ENCODE peak calls at places on chromosomes 3 and 15, in eight cellular contexts. E is fibroblast of the aortic adventitia, Y is IMR-90, P is heart right ventricle, M is tibial artery, S is cardiac fibroblast, D is ovary, B is dorsolateral prefrontal cortex. A is an unnamed sample.

GRCh38 chr15:30922469-30923311 is 19.0 kb downstream of the FAN1 start:
- DNase-seq in E (peak), Y (peak), P (no peak), M (no peak), S (peak), D (no peak), B (peak), A (peak)

GRCh38 chr15:63038926-63039673 is 3.4 kb upstream of the TPM1 start:
- DNase-seq in E (peak), Y (peak), P (no peak), M (no peak), S (peak), D (no peak), B (no peak), A (peak)

GRCh38 chr3:134447371-134447770 is 38.4 kb downstream of the ANAPC13 start:
- DNase-seq in E (no peak), Y (no peak), P (no peak), M (no peak), S (no peak), D (no peak), B (no peak), A (no peak)

GRCh38 chr3:163785693-163786092 is 1292.6 kb downstream of the SI start:
- DNase-seq in E (no peak), Y (no peak), P (no peak), M (no peak), S (no peak), D (no peak), B (no peak), A (peak)

GRCh38 chr3:62068337-62068736 is 305.0 kb downstream of the FEZF2 start:
- DNase-seq in E (no peak), Y (no peak), P (no peak), M (no peak), S (no peak), D (no peak), B (no peak), A (no peak)

GRCh38 chr3:197209366-197210260 is 88.8 kb downstream of the DLG1 start:
- DNase-seq in E (no peak), Y (no peak), P (no peak), M (no peak), S (no peak), D (no peak), B (no peak), A (no peak)

GRCh38 chr3:184725176-184725575 is 13.3 kb upstream of the MAGEF1 start:
- DNase-seq in E (no peak), Y (no peak), P (no peak), M (no peak), S (no peak), D (no peak), B (no peak), A (no peak)

GRCh38 chr3:151328298-151329036 is 882 bp downstream of the P2RY13 start:
- DNase-seq in E (peak), Y (no peak), P (no peak), M (no peak), S (peak), D (no peak), B (no peak), A (peak)

GRCh38 chr15:88894819-88895767 is at the start of gene HAPLN3:
- DNase-seq in E (no peak), Y (peak), P (peak), M (no peak), S (peak), D (no peak), B (no peak), A (peak)

GRCh38 chr3:14290631-14291385 is 111.6 kb upstream of the SLC6A6 start:
- DNase-seq in E (peak), Y (no peak), P (no peak), M (no peak), S (no peak), D (peak), B (no peak), A (peak)

GRCh38 chr3:54853573-54854404 is 74.1 kb downstream of the LRTM1 start:
- DNase-seq in E (peak), Y (peak), P (peak), M (peak), S (peak), D (peak), B (peak), A (peak)

GRCh38 chr3:53936347-53936746 is 44.7 kb upstream of the SELENOK start:
- DNase-seq in E (no peak), Y (no peak), P (no peak), M (no peak), S (no peak), D (no peak), B (no peak), A (no peak)

GRCh38 chr3:39407773-39408492 is 1.4 kb downstream of the RPSA start:
- DNase-seq in E (peak), Y (peak), P (no peak), M (no peak), S (peak), D (no peak), B (no peak), A (peak)

GRCh38 chr3:14550651-14551611 is 10.8 kb upstream of the GRIP2 start:
- DNase-seq in E (peak), Y (peak), P (no peak), M (no peak), S (peak), D (no peak), B (no peak), A (no peak)

GRCh38 chr3:172675371-172676193 is 35.3 kb downstream of the NCEH1 start:
- DNase-seq in E (peak), Y (peak), P (no peak), M (no peak), S (peak), D (no peak), B (no peak), A (peak)

GRCh38 chr3:177569823-177570657 is 372.8 kb upstream of the TBL1XR1 start:
- DNase-seq in E (no peak), Y (no peak), P (no peak), M (no peak), S (peak), D (no peak), B (no peak), A (no peak)

GRCh38 chr3:149563114-149563513 is 88.6 kb downstream of the TM4SF4 start:
- DNase-seq in E (no peak), Y (no peak), P (no peak), M (no peak), S (no peak), D (no peak), B (no peak), A (no peak)

GRCh38 chr15:62958528-62958927 is 84.0 kb upstream of the TPM1 start:
- DNase-seq in E (peak), Y (no peak), P (peak), M (no peak), S (no peak), D (no peak), B (no peak), A (no peak)

GRCh38 chr3:196942915-196943277 is 568 bp upstream of the NCBP2 start:
- DNase-seq in E (no peak), Y (no peak), P (no peak), M (no peak), S (peak), D (peak), B (no peak), A (no peak)

GRCh38 chr3:45599984-45600650 is 5.6 kb downstream of the LIMD1 start:
- DNase-seq in E (no peak), Y (no peak), P (no peak), M (no peak), S (no peak), D (no peak), B (no peak), A (no peak)

GRCh38 chr15:68638953-68639500 is 60.2 kb downstream of the CORO2B start:
- DNase-seq in E (peak), Y (peak), P (no peak), M (no peak), S (peak), D (no peak), B (no peak), A (peak)

GRCh38 chr15:70783610-70784021 is 20.3 kb upstream of the UACA start:
- DNase-seq in E (peak), Y (peak), P (no peak), M (no peak), S (peak), D (no peak), B (no peak), A (peak)

GRCh38 chr3:45210308-45211038 is 15.6 kb downstream of the TMEM158 start:
- DNase-seq in E (peak), Y (peak), P (peak), M (peak), S (peak), D (peak), B (no peak), A (peak)

GRCh38 chr15:52735231-52736089 is 54.7 kb downstream of the ONECUT1 start:
- DNase-seq in E (peak), Y (peak), P (no peak), M (peak), S (peak), D (no peak), B (no peak), A (peak)

GRCh38 chr3:56773588-56774330 is 28.0 kb downstream of the ARHGEF3 start:
- DNase-seq in E (no peak), Y (no peak), P (no peak), M (no peak), S (no peak), D (no peak), B (no peak), A (no peak)

GRCh38 chr3:49132437-49133225 is at the start of gene LAMB2:
- DNase-seq in E (peak), Y (peak), P (peak), M (peak), S (peak), D (peak), B (no peak), A (peak)

GRCh38 chr3:53195602-53196574 is 34.9 kb downstream of the PRKCD start:
- DNase-seq in E (peak), Y (peak), P (peak), M (peak), S (peak), D (peak), B (no peak), A (peak)

GRCh38 chr3:183873986-183874385 is 10.7 kb downstream of the PARL start:
- DNase-seq in E (no peak), Y (no peak), P (no peak), M (no peak), S (no peak), D (no peak), B (no peak), A (no peak)

GRCh38 chr3:63967675-63968611 is 55.4 kb downstream of the PSMD6 start:
- DNase-seq in E (peak), Y (peak), P (no peak), M (peak), S (peak), D (peak), B (no peak), A (peak)

GRCh38 chr3:115239717-115240116 is 92.6 kb upstream of the ZBTB20 start:
- DNase-seq in E (peak), Y (peak), P (peak), M (peak), S (peak), D (no peak), B (peak), A (peak)
- H3K4me3 ChIP-seq in E (no peak), Y (peak), P (no peak), M (no peak), S (no peak), D (no peak), B (no peak), A (peak)

GRCh38 chr3:115861166-115861733 is 237.9 kb downstream of the GAP43 start:
- DNase-seq in E (no peak), Y (no peak), P (no peak), M (no peak), S (no peak), D (no peak), B (no peak), A (no peak)
- TF ChIP-seq CTCF in E (peak), Y (no peak), P (no peak), M (no peak), S (no peak), D (no peak), B (no peak), A (peak)

GRCh38 chr3:133413166-133414020 is 13.5 kb downstream of the BFSP2 start:
- DNase-seq in E (peak), Y (peak), P (no peak), M (no peak), S (peak), D (no peak), B (no peak), A (peak)
- H3K4me3 ChIP-seq in E (no peak), Y (peak), P (peak), M (no peak), S (no peak), D (peak), B (peak), A (peak)

DNA sequence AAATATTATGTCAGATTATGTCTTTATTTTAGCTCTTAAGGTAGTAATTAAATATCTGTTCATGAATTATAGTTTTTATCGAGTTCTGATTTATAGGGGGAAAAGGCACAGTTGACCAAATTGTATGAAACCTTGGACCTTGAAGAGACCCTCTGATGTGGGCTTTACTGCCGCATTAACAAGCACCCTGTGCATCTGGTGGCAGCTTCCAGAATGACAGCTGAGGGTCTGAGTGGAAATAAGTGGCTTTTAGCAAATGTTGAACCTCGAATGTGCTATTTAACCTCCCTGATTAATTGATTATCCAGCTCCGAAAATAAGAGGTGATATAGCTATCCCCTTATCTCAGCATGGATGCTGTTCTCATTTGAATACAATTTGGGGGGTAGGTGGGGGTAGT is 87.0 kb downstream of the TMEM108 start:
- DNase-seq in E (no peak), Y (no peak), P (no peak), M (no peak), S (no peak), D (no peak), B (no peak), A (no peak)
- TF ChIP-seq CTCF in E (no peak), Y (no peak), P (no peak), M (no peak), S (no peak), D (no peak), B (no peak), A (no peak)

DNA sequence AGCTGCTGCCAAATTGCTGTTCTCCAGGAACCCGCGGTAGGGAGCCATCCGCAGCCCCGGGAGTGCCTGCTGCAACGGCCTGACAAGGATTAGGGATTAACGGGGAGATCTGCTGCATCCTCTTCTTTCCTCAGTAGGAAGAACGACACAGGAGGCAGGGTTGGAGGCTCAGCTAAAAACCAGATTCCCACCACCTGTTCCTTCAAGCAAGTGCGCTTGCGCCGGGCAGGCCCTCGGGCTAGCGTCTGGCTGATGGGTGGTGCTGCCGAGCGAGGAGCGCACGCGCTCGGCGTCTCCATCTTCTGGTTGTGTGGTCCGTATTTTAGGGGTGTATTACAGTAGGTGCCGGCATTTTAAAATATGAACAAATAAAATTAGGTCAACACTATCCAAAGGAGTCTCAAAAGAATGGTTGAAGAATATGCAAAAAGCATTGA is 25.4 kb upstream of the SLC25A26 start:
- DNase-seq in E (peak), Y (peak), P (peak), M (no peak), S (peak), D (peak), B (peak), A (peak)
- H3K4me3 ChIP-seq in E (peak), Y (peak), P (peak), M (peak), S (no peak), D (no peak), B (peak), A (peak)

DNA sequence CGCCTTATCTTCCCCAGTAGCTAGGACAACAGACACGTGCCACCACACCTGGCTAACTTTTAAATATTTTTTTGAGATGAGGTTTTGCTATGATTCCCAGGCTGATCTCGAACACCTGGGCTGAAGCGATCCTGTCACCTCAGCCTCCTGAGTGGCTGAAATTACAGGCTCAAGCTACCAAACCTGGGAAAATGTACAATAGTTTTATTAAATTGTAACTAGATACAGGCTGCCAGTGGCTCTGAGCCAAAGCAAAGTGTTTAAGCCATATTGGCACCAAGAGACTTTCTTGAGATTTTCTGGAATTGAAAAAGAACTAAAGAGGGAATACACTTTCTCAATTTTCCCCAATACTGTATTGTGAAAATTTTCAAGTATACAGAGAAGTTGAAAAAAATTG is 204.3 kb downstream of the SUCLG2 start:
- DNase-seq in E (no peak), Y (no peak), P (no peak), M (no peak), S (no peak), D (no peak), B (no peak), A (no peak)
- TF ChIP-seq CTCF in E (no peak), Y (no peak), P (no peak), M (no peak), S (no peak), D (no peak), B (no peak), A (no peak)

GRCh38 chr3:47476644-47477199 is 981 bp upstream of the SCAP start:
- DNase-seq in E (no peak), Y (no peak), P (no peak), M (no peak), S (no peak), D (no peak), B (no peak), A (no peak)
- H3K4me3 ChIP-seq in E (peak), Y (no peak), P (peak), M (peak), S (no peak), D (peak), B (peak), A (no peak)

DNA sequence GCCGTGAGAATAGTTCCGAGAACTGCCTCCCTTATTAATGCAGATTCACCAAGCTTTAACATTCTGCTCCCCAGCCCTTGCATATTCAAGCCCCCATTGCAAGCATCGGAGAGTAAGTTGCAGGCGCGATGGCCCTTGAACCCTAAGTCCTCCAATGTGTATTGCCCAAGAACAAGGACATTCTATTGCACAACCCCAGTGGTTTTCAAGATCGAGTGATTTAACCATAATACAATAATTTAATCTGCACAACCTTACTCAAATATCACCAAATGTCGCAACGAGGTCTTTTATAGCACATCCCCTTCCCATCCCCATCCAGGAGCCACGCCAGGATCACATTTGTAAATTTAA is 21.7 kb upstream of the PLXND1 start:
- DNase-seq in E (no peak), Y (no peak), P (no peak), M (no peak), S (no peak), D (no peak), B (no peak), A (no peak)
- TF ChIP-seq CTCF in E (no peak), Y (no peak), P (no peak), M (no peak), S (no peak), D (no peak), B (peak), A (no peak)

A was measured in choroid plexus epithelial cell.